ENCODE peak calls at places on chromosomes 7 and 10, in eight cellular contexts. One of them, this sample, is unnamed.

GRCh38 chr7:139739863-139740597 is 37.8 kb downstream of the HIPK2 start:
- DNase-seq in GM23338: no peak
- DNase-seq in cardiac muscle cell: no peak
- DNase-seq in GM12865: no peak
- DNase-seq in Calu3: no peak
- DNase-seq in progenitor cell of endocrine pancreas: no peak
- DNase-seq in bronchial epithelial cell: peak
- DNase-seq in Panc1: no peak
- DNase-seq in this sample: no peak

GRCh38 chr10:60662917-60663614 is 115.2 kb upstream of the CDK1 start:
- DNase-seq in GM23338: no peak
- DNase-seq in cardiac muscle cell: no peak
- DNase-seq in GM12865: no peak
- DNase-seq in Calu3: no peak
- DNase-seq in progenitor cell of endocrine pancreas: no peak
- DNase-seq in bronchial epithelial cell: peak
- DNase-seq in Panc1: no peak
- DNase-seq in this sample: no peak

GRCh38 chr7:156497776-156498509 is 142.6 kb upstream of the RNF32 start:
- DNase-seq in GM23338: no peak
- DNase-seq in cardiac muscle cell: no peak
- DNase-seq in GM12865: no peak
- DNase-seq in Calu3: no peak
- DNase-seq in progenitor cell of endocrine pancreas: no peak
- DNase-seq in bronchial epithelial cell: no peak
- DNase-seq in Panc1: no peak
- DNase-seq in this sample: no peak

GRCh38 chr10:128418819-128419218 is 292.6 kb upstream of the MKI67 start:
- DNase-seq in GM23338: no peak
- DNase-seq in cardiac muscle cell: peak
- DNase-seq in GM12865: no peak
- DNase-seq in Calu3: no peak
- DNase-seq in progenitor cell of endocrine pancreas: no peak
- DNase-seq in bronchial epithelial cell: no peak
- DNase-seq in Panc1: no peak
- DNase-seq in this sample: no peak

GRCh38 chr7:107605223-107605815 is 25.3 kb downstream of the BCAP29 start:
- DNase-seq in GM23338: no peak
- DNase-seq in cardiac muscle cell: no peak
- DNase-seq in GM12865: no peak
- DNase-seq in Calu3: no peak
- DNase-seq in progenitor cell of endocrine pancreas: no peak
- DNase-seq in bronchial epithelial cell: no peak
- DNase-seq in Panc1: no peak
- DNase-seq in this sample: no peak

GRCh38 chr7:75861636-75862035 is 17.2 kb upstream of the RHBDD2 start:
- DNase-seq in GM23338: no peak
- DNase-seq in cardiac muscle cell: no peak
- DNase-seq in GM12865: no peak
- DNase-seq in Calu3: no peak
- DNase-seq in progenitor cell of endocrine pancreas: no peak
- DNase-seq in bronchial epithelial cell: no peak
- DNase-seq in Panc1: no peak
- DNase-seq in this sample: no peak

GRCh38 chr10:28375399-28376354 is 72.8 kb upstream of the MPP7 start:
- DNase-seq in GM23338: peak
- DNase-seq in cardiac muscle cell: peak
- DNase-seq in GM12865: no peak
- DNase-seq in Calu3: peak
- DNase-seq in progenitor cell of endocrine pancreas: no peak
- DNase-seq in bronchial epithelial cell: peak
- DNase-seq in Panc1: no peak
- DNase-seq in this sample: no peak

GRCh38 chr7:154255324-154255723 is 203.1 kb downstream of the DPP6 start:
- DNase-seq in GM23338: no peak
- DNase-seq in cardiac muscle cell: no peak
- DNase-seq in GM12865: no peak
- DNase-seq in Calu3: no peak
- DNase-seq in progenitor cell of endocrine pancreas: no peak
- DNase-seq in bronchial epithelial cell: no peak
- DNase-seq in Panc1: no peak
- DNase-seq in this sample: no peak

GRCh38 chr10:44961231-44961571 is 1.6 kb downstream of the RASSF4 start:
- DNase-seq in GM23338: no peak
- DNase-seq in cardiac muscle cell: no peak
- DNase-seq in GM12865: no peak
- DNase-seq in Calu3: no peak
- DNase-seq in progenitor cell of endocrine pancreas: no peak
- DNase-seq in bronchial epithelial cell: no peak
- DNase-seq in Panc1: no peak
- DNase-seq in this sample: no peak

GRCh38 chr10:90847436-90847835 is 10.4 kb downstream of the HTR7 start:
- DNase-seq in GM23338: no peak
- DNase-seq in cardiac muscle cell: no peak
- DNase-seq in GM12865: no peak
- DNase-seq in Calu3: no peak
- DNase-seq in progenitor cell of endocrine pancreas: no peak
- DNase-seq in bronchial epithelial cell: peak
- DNase-seq in Panc1: no peak
- DNase-seq in this sample: no peak

GRCh38 chr7:25839084-25839769 is 312.8 kb upstream of the NFE2L3 start:
- DNase-seq in GM23338: peak
- DNase-seq in cardiac muscle cell: no peak
- DNase-seq in GM12865: no peak
- DNase-seq in Calu3: no peak
- DNase-seq in progenitor cell of endocrine pancreas: no peak
- DNase-seq in bronchial epithelial cell: no peak
- DNase-seq in Panc1: no peak
- DNase-seq in this sample: no peak

GRCh38 chr10:11598749-11599396 is 12.6 kb downstream of the USP6NL start:
- DNase-seq in GM23338: no peak
- DNase-seq in cardiac muscle cell: no peak
- DNase-seq in GM12865: no peak
- DNase-seq in Calu3: no peak
- DNase-seq in progenitor cell of endocrine pancreas: no peak
- DNase-seq in bronchial epithelial cell: no peak
- DNase-seq in Panc1: no peak
- DNase-seq in this sample: no peak

GRCh38 chr7:925601-926000 is 28.9 kb downstream of the ADAP1 start:
- DNase-seq in GM23338: no peak
- DNase-seq in cardiac muscle cell: no peak
- DNase-seq in GM12865: no peak
- DNase-seq in Calu3: peak
- DNase-seq in progenitor cell of endocrine pancreas: no peak
- DNase-seq in bronchial epithelial cell: no peak
- DNase-seq in Panc1: no peak
- DNase-seq in this sample: no peak

GRCh38 chr7:929311-929711 is 25.2 kb downstream of the ADAP1 start:
- DNase-seq in GM23338: no peak
- DNase-seq in cardiac muscle cell: no peak
- DNase-seq in GM12865: no peak
- DNase-seq in Calu3: no peak
- DNase-seq in progenitor cell of endocrine pancreas: no peak
- DNase-seq in bronchial epithelial cell: no peak
- DNase-seq in Panc1: no peak
- DNase-seq in this sample: no peak

GRCh38 chr7:924541-925231 is 29.8 kb downstream of the ADAP1 start:
- DNase-seq in GM23338: no peak
- DNase-seq in cardiac muscle cell: no peak
- DNase-seq in GM12865: peak
- DNase-seq in Calu3: peak
- DNase-seq in progenitor cell of endocrine pancreas: no peak
- DNase-seq in bronchial epithelial cell: no peak
- DNase-seq in Panc1: no peak
- DNase-seq in this sample: peak

GRCh38 chr7:927031-927671 is 27.3 kb downstream of the ADAP1 start:
- DNase-seq in GM23338: no peak
- DNase-seq in cardiac muscle cell: no peak
- DNase-seq in GM12865: no peak
- DNase-seq in Calu3: peak
- DNase-seq in progenitor cell of endocrine pancreas: no peak
- DNase-seq in bronchial epithelial cell: no peak
- DNase-seq in Panc1: no peak
- DNase-seq in this sample: no peak

DNA sequence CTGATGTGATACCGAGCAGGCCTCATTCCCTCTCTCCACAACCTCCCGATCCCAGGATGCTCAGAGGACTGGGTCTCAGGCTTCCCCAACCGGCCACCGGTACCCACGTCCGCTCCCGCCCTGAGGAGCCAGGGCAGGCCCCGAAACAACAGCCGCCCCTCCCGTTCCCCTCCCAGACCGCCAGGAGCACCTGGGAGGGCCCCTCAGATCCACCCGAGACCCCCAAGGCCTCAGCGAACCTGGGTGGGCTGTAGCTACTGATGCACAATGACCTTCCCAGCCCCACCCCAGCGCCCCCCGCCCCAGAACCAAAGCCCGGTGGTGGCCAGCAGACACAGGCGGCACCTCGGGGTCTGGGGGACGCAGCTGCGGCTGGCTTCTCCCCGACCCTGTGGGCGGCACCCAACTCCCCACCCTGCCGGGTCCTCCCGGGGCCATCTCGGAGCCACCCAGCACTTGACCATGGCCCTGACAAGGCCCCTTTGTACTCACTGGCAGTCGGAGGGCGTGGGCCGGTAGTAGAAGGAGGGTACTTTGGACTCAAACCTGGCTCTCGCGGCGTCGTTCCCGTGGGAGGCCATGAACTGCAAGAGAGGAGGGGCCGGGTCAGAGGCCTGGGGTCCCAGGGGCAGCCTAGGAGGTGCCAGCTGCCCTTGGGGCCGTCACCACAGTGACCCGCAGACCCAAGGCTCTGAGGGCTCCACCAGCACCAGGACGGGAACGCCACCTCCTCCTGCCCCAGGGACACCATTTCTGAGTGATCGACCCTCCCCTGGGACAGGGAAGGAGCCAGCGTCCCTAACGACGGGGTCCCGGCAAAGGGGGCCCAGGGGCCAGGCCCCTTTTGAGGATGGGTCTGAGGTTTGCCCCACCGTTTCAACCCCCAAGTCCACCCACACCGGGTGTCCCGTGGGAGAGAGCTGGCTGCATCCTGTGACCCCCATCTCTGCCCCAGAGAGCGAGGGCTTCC is 28.1 kb downstream of the ADAP1 start:
- DNase-seq in GM23338: no peak
- DNase-seq in cardiac muscle cell: no peak
- DNase-seq in GM12865: no peak
- DNase-seq in Calu3: peak
- DNase-seq in progenitor cell of endocrine pancreas: no peak
- DNase-seq in bronchial epithelial cell: no peak
- DNase-seq in Panc1: no peak
- DNase-seq in this sample: no peak
- TF ChIP-seq CTCF in GM23338: no peak
- TF ChIP-seq CTCF in cardiac muscle cell: no peak
- TF ChIP-seq CTCF in GM12865: no peak
- TF ChIP-seq CTCF in Calu3: no peak
- TF ChIP-seq CTCF in progenitor cell of endocrine pancreas: no peak
- TF ChIP-seq CTCF in bronchial epithelial cell: no peak
- TF ChIP-seq CTCF in Panc1: no peak
- TF ChIP-seq CTCF in this sample: no peak

DNA sequence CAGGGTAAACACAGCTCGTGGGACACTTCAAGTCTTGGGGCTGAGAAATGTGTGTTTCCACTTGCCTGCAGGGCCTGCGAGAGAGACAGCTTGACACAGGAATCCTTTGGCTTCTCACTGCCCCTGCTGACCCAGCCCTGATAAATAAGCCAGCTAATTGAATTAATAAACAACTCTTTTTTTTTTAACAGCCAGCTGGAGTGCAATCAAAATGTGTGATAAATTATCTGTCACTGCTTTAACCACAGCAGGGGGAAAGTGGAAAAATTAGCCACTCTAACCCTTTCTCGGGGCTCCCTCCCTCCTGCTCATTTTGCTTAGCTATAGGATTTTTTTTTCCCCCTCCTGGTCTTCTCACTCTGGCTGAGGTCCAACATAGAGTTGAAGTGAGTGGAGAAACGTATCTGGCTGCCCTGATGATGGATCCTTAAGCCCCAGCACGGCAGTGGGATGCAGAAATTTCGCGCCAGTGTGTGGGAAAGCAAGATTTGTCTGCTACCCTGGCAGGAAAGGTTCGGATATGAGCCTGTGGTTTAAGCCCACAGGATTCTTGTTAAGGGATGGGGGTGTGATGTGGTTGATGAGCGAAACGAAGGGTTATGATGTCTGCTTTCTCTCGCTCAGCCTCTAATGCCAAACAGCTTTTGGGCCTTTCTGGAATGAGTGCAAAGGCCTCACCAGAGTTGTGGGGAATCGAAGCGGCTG is 173.8 kb downstream of the TRIL start:
- DNase-seq in GM23338: no peak
- DNase-seq in cardiac muscle cell: peak
- DNase-seq in GM12865: no peak
- DNase-seq in Calu3: no peak
- DNase-seq in progenitor cell of endocrine pancreas: no peak
- DNase-seq in bronchial epithelial cell: no peak
- DNase-seq in Panc1: no peak
- DNase-seq in this sample: no peak
- TF ChIP-seq CTCF in GM23338: no peak
- TF ChIP-seq CTCF in cardiac muscle cell: no peak
- TF ChIP-seq CTCF in GM12865: no peak
- TF ChIP-seq CTCF in Calu3: no peak
- TF ChIP-seq CTCF in progenitor cell of endocrine pancreas: no peak
- TF ChIP-seq CTCF in bronchial epithelial cell: no peak
- TF ChIP-seq CTCF in Panc1: no peak
- TF ChIP-seq CTCF in this sample: no peak

GRCh38 chr7:92880212-92881090 is 44.1 kb upstream of the CDK6 start:
- DNase-seq in GM23338: peak
- DNase-seq in cardiac muscle cell: peak
- DNase-seq in GM12865: peak
- DNase-seq in Calu3: no peak
- DNase-seq in progenitor cell of endocrine pancreas: no peak
- DNase-seq in bronchial epithelial cell: peak
- DNase-seq in Panc1: no peak
- DNase-seq in this sample: peak
- TF ChIP-seq CTCF in GM23338: peak
- TF ChIP-seq CTCF in cardiac muscle cell: peak
- TF ChIP-seq CTCF in GM12865: peak
- TF ChIP-seq CTCF in Calu3: no peak
- TF ChIP-seq CTCF in progenitor cell of endocrine pancreas: peak
- TF ChIP-seq CTCF in bronchial epithelial cell: no peak
- TF ChIP-seq CTCF in Panc1: peak
- TF ChIP-seq CTCF in this sample: peak

DNA sequence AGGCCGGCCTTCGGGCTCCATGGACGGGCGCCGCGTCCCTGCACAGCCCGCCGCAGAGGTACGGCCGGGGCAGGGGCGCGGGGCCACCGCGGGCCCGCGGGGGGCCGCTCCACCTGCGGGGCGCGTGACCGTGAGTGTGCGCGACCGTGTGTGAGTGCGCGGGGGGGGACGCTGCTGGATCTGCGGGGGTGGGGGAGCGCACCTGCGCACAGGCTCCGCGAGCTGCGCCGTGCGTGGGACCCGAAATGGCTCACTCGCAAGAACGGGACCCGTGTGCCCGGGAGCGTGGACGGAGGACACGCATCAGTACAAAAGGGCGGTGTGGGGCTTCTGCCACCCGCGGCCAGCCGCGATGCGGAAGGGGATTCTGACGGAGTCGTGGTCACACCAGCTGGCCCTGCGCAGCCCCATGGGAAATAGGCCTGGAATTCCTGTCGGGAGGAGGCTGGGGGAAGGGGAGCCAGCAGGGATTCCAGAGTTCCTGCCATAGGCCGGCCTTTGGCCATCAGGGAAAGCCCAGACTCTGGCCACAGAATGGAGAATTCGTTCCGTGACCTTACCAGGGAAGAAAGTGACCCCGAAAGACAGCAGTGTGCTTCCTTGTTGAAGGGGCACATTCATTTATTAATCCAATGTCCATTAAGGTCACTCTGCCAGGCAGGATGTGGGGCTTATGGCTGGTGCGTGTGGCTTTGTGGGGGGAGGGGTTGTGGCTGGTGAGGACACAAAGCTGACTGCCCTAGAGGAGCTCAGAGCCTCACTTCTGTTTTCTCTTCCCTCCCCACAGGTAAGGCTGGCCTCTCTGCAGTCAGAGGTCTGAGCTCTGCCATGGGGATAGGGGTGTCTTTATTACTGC is 490 bp downstream of the REPIN1 start:
- DNase-seq in GM23338: peak
- DNase-seq in cardiac muscle cell: peak
- DNase-seq in GM12865: peak
- DNase-seq in Calu3: peak
- DNase-seq in progenitor cell of endocrine pancreas: peak
- DNase-seq in bronchial epithelial cell: no peak
- DNase-seq in Panc1: no peak
- DNase-seq in this sample: peak
- TF ChIP-seq CTCF in GM23338: no peak
- TF ChIP-seq CTCF in cardiac muscle cell: no peak
- TF ChIP-seq CTCF in GM12865: no peak
- TF ChIP-seq CTCF in Calu3: no peak
- TF ChIP-seq CTCF in progenitor cell of endocrine pancreas: no peak
- TF ChIP-seq CTCF in bronchial epithelial cell: no peak
- TF ChIP-seq CTCF in Panc1: no peak
- TF ChIP-seq CTCF in this sample: no peak

This sample was measured in GM13976.